ENCODE peak calls at places on chromosomes 16 and 17, in nine cellular contexts. Y, E, F, Z, B, Q, N, C and K are unnamed samples.

GRCh38 chr16:45454-45853 is 8.0 kb downstream of the POLR3K start:
- DNase-seq in Y (no peak), E (no peak), F (no peak), Z (no peak), B (no peak), Q (no peak), N (no peak), C (no peak), K (no peak)

GRCh38 chr16:49649013-49649785 is 206.7 kb downstream of the ZNF423 start:
- DNase-seq in Y (peak; percentile 28), E (no peak), F (no peak), Z (no peak), B (no peak), Q (no peak), N (no peak), C (peak; percentile 33), K (no peak)

GRCh38 chr16:57265850-57266530 is 18.5 kb downstream of the PLLP start:
- DNase-seq in Y (no peak), E (peak; percentile 34), F (no peak), Z (peak; percentile 65), B (peak; percentile 73), Q (no peak), N (no peak), C (no peak), K (no peak)

GRCh38 chr16:51124896-51125295 is 26.2 kb downstream of the SALL1 start:
- DNase-seq in Y (no peak), E (no peak), F (no peak), Z (no peak), B (no peak), Q (no peak), N (no peak), C (no peak), K (no peak)

GRCh38 chr17:67912656-67913055 is 83.6 kb downstream of the C17orf58 start:
- DNase-seq in Y (no peak), E (no peak), F (no peak), Z (no peak), B (no peak), Q (no peak), N (no peak), C (no peak), K (no peak)

GRCh38 chr16:69217433-69217832 is 30.5 kb downstream of the SNTB2 start:
- DNase-seq in Y (peak; percentile 56), E (no peak), F (no peak), Z (peak; percentile 1), B (no peak), Q (no peak), N (no peak), C (peak; percentile 80), K (peak; percentile 50)

GRCh38 chr16:21664801-21665492 is 1.2 kb downstream of the OTOA start:
- DNase-seq in Y (no peak), E (peak; percentile 5), F (no peak), Z (no peak), B (no peak), Q (no peak), N (no peak), C (no peak), K (no peak)

GRCh38 chr17:61832463-61832862 is 30.9 kb downstream of the BRIP1 start:
- DNase-seq in Y (no peak), E (no peak), F (no peak), Z (no peak), B (no peak), Q (no peak), N (no peak), C (no peak), K (no peak)

GRCh38 chr17:68749742-68750562 is 148.8 kb upstream of the FAM20A start:
- DNase-seq in Y (no peak), E (no peak), F (no peak), Z (no peak), B (no peak), Q (no peak), N (no peak), C (no peak), K (no peak)

GRCh38 chr17:77735341-77736206 is 222.9 kb upstream of the TNRC6C start:
- DNase-seq in Y (peak; percentile 18), E (peak; percentile 44), F (no peak), Z (no peak), B (peak; percentile 78), Q (no peak), N (peak; percentile 5), C (peak; percentile 73), K (no peak)

GRCh38 chr17:975321-975982 is 4.1 kb downstream of the NXN start:
- DNase-seq in Y (no peak), E (no peak), F (no peak), Z (no peak), B (no peak), Q (no peak), N (no peak), C (no peak), K (peak; percentile 50)

GRCh38 chr17:28548417-28549130 is 3.9 kb downstream of the UNC119 start:
- DNase-seq in Y (no peak), E (no peak), F (no peak), Z (no peak), B (no peak), Q (no peak), N (no peak), C (no peak), K (no peak)

GRCh38 chr17:28550858-28551257 is 1.6 kb downstream of the UNC119 start:
- DNase-seq in Y (no peak), E (no peak), F (no peak), Z (no peak), B (no peak), Q (no peak), N (no peak), C (no peak), K (no peak)

GRCh38 chr17:28551421-28552186 is 820 bp downstream of the UNC119 start:
- DNase-seq in Y (peak; percentile 25), E (peak; percentile 40), F (no peak), Z (no peak), B (no peak), Q (no peak), N (no peak), C (no peak), K (no peak)

GRCh38 chr17:28547623-28548416 is 4.6 kb downstream of the UNC119 start:
- DNase-seq in Y (peak; percentile 77), E (peak; percentile 85), F (peak; percentile 47), Z (peak; percentile 87), B (peak; percentile 73), Q (peak; percentile 47), N (peak; percentile 59), C (peak; percentile 69), K (peak; percentile 69)

DNA sequence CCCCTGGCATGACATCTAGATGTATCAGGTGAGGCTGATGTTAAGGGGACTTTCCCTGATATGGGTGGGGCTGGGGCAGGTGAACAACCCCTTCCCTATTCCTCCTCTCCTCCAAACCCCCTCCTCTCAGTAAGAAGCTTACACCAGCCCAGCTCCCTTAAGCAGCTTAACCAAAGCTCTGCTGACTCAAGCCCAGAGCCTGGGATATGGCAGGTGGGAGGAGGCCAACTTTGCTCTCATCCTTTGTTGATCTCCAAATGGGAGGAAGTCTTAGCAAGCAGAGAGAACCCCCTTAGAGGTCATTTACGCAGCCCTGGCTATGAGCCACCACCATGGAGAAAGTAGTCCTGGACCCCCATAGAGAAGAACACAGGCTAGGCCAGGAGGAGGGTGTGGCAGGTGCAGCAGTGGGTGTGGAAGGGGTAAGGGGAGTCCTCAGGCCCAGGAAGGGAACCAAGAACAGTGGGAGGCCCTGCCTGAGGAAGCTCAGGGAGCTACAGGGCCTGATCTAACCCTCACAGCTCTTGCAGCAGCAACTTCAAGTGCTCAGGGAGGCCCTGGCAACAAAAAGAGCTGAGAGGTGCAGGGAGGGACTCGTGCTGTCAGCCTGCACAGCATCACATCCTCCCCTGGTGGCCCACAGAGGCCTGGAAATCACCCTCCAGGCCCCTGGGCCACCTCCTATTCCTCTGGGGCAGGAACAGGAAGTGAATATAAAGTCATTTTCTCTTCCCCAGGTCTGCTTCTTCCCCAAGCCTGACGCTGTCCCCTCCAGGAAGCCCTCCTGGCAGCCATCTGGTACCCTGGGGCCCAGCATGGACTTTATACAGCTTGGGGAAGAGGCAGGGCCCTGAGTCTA is 2.9 kb downstream of the UNC119 start:
- DNase-seq in Y (no peak), E (peak; percentile 85), F (no peak), Z (no peak), B (no peak), Q (no peak), N (no peak), C (no peak), K (no peak)
- TF ChIP-seq CTCF in Y (no peak), E (no peak), F (no peak), Z (no peak), B (no peak), Q (no peak), N (no peak), C (no peak), K (no peak)

DNA sequence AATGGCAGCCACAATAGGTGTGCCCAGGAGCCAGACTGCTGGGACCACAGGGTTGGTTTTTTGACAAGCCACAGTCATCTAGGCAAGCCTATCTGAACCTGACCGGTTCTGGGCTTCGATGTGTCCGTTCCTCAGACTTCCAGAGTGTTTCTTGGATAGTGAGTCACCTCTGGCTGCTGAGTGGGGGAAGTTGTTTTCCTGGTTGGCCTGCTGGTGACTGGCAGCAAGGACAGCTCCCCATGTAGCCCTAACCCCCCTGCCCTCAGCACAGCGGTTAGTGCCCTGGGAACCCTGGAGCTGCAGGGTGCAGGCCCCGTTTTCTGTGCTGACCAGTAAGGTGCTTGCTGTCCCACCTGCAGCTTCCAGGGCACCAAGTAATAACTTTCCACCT is 65.5 kb downstream of the PLD6 start:
- DNase-seq in Y (peak; percentile 68), E (no peak), F (no peak), Z (no peak), B (no peak), Q (no peak), N (no peak), C (peak; percentile 48), K (peak; percentile 86)
- TF ChIP-seq CTCF in Y (peak; percentile 28), E (no peak), F (no peak), Z (no peak), B (no peak), Q (no peak), N (no peak), C (peak; percentile 3), K (peak; percentile 55)

DNA sequence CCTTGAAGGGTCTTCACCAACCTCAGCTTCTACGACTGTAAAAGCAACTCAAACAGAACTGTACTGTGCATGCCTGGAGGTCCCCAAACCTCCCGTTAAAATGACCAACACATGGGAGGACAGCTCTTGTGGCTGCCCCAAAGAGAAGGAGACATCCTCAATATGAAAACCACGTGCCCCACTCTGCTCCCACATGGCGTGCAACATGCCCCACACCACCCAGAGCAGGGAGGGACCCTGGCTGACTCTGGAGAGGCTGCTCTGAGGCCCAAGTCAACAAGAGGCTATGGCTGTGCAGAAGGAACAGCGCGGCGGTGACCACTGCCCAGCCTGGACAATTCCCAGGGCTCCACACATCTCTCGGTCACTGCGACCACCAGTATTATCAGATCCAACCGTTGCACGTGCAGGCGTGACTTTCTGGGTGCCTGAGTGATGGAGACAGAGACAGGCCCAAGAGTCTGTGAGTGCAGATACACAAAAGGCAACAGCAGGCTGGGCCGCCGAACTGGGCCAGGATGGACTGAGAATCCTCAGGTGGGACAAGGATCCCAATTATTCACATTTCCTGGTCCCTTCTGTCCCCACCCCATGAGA is 1.4 kb downstream of the PLD6 start:
- DNase-seq in Y (no peak), E (no peak), F (no peak), Z (no peak), B (no peak), Q (no peak), N (no peak), C (no peak), K (no peak)
- TF ChIP-seq CTCF in Y (no peak), E (no peak), F (no peak), Z (no peak), B (no peak), Q (no peak), N (no peak), C (no peak), K (no peak)

DNA sequence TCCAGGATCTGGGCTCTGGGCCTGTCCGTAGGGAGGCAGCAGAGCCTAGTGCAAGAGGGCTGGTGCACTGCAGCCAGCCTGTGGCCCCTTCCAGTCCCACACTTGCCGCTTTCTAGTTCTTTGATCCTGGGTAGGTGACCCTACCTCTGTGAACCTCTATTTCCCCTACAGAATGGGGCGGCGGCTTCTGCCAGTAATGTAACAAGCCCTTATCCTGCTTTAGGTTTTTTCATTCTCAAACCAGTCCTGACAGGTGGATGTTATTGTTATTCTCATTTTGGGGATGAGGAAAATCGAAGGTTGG is 744 bp downstream of the E4F1 start:
- DNase-seq in Y (peak; percentile 71), E (no peak), F (no peak), Z (no peak), B (no peak), Q (no peak), N (no peak), C (peak; percentile 60), K (peak; percentile 30)
- TF ChIP-seq CTCF in Y (peak; percentile 55), E (no peak), F (no peak), Z (no peak), B (no peak), Q (no peak), N (no peak), C (peak; percentile 17), K (no peak)